ENCODE peak calls at places on chromosomes 16 and 17, in ten cellular contexts. S is activated naive CD8-positive, alpha-beta T cell treated with anti-CD3 and anti-CD28 coated beads, Interleukin-2, amount 50 U/mL, for 24 hours; Q is Right ventricle myocardium superior; M is NCI-H345; P is retinal pigment epithelial cell; V is NCI-H2107; T is HCT116; R is colonic mucosa; J is hepatic stellate cell; O is uterus. W is an unnamed sample.

GRCh38 chr17:74408262-74408661 is 23.6 kb upstream of the GPRC5C start:
- DNase-seq in S (no peak), Q (peak), M (no peak), P (no peak), V (no peak), T (no peak), R (no peak), J (no peak), O (no peak), W (no peak)

GRCh38 chr17:73976676-73977521 is 226.6 kb upstream of the RPL38 start:
- DNase-seq in S (no peak), Q (no peak), M (peak), P (no peak), V (peak), T (no peak), R (no peak), J (no peak), O (no peak), W (peak)

GRCh38 chr16:53518550-53519416 is 15.8 kb upstream of the AKTIP start:
- DNase-seq in S (peak), Q (no peak), M (no peak), P (no peak), V (no peak), T (no peak), R (peak), J (no peak), O (peak), W (no peak)

GRCh38 chr16:66416981-66417700 is 10.0 kb upstream of the BEAN1 start:
- DNase-seq in S (no peak), Q (no peak), M (no peak), P (no peak), V (no peak), T (no peak), R (peak), J (no peak), O (no peak), W (no peak)

GRCh38 chr17:78559749-78560368 is 17.3 kb downstream of the DNAH17 start:
- DNase-seq in S (no peak), Q (no peak), M (no peak), P (no peak), V (no peak), T (peak), R (no peak), J (no peak), O (no peak), W (peak)

GRCh38 chr17:83053021-83053778 is 26.2 kb upstream of the METRNL start:
- DNase-seq in S (no peak), Q (no peak), M (no peak), P (peak), V (no peak), T (no peak), R (peak), J (no peak), O (peak), W (no peak)

GRCh38 chr17:59141860-59142259 is 13.1 kb downstream of the SKA2 start:
- DNase-seq in S (no peak), Q (no peak), M (no peak), P (no peak), V (no peak), T (no peak), R (no peak), J (no peak), O (no peak), W (no peak)

GRCh38 chr17:41836550-41837196 is 641 bp upstream of the NT5C3B start:
- DNase-seq in S (no peak), Q (no peak), M (no peak), P (no peak), V (no peak), T (no peak), R (no peak), J (no peak), O (no peak), W (no peak)

GRCh38 chr16:81931927-81932326 is 79.3 kb downstream of the SDR42E1 start:
- DNase-seq in S (no peak), Q (no peak), M (no peak), P (no peak), V (no peak), T (no peak), R (no peak), J (no peak), O (no peak), W (no peak)

GRCh38 chr17:37239690-37240344 is 136.0 kb upstream of the C17orf78 start:
- DNase-seq in S (no peak), Q (no peak), M (peak), P (no peak), V (no peak), T (peak), R (no peak), J (peak), O (no peak), W (peak)

GRCh38 chr17:72121164-72122001 is 563 bp downstream of the SOX9 start:
- DNase-seq in S (no peak), Q (peak), M (peak), P (no peak), V (no peak), T (no peak), R (peak), J (peak), O (no peak), W (peak)

GRCh38 chr17:27633312-27634025 is 2.5 kb downstream of the LGALS9 start:
- DNase-seq in S (no peak), Q (no peak), M (no peak), P (no peak), V (no peak), T (no peak), R (peak), J (no peak), O (peak), W (no peak)

GRCh38 chr16:85673529-85674417 is 15.0 kb downstream of the GINS2 start:
- DNase-seq in S (no peak), Q (peak), M (peak), P (no peak), V (no peak), T (no peak), R (no peak), J (peak), O (no peak), W (peak)

GRCh38 chr17:44786551-44787081 is 27.8 kb downstream of the ADAM11 start:
- DNase-seq in S (no peak), Q (peak), M (no peak), P (no peak), V (no peak), T (no peak), R (peak), J (no peak), O (no peak), W (no peak)

GRCh38 chr16:19084139-19084538 is 16.7 kb downstream of the COQ7 start:
- DNase-seq in S (no peak), Q (no peak), M (no peak), P (no peak), V (no peak), T (no peak), R (no peak), J (no peak), O (no peak), W (no peak)

GRCh38 chr17:44200478-44201155 is 933 bp upstream of the ATXN7L3 start:
- DNase-seq in S (no peak), Q (no peak), M (no peak), P (no peak), V (no peak), T (no peak), R (no peak), J (no peak), O (no peak), W (no peak)

GRCh38 chr16:53545433-53545832 is 42.4 kb upstream of the AKTIP start:
- DNase-seq in S (no peak), Q (no peak), M (no peak), P (no peak), V (no peak), T (no peak), R (no peak), J (no peak), O (no peak), W (no peak)

GRCh38 chr16:77905356-77905920 is 116.9 kb upstream of the CLEC3A start:
- DNase-seq in S (no peak), Q (no peak), M (peak), P (no peak), V (no peak), T (no peak), R (no peak), J (no peak), O (no peak), W (peak)

GRCh38 chr17:74773871-74774286 is 2.3 kb downstream of the NAT9 start:
- DNase-seq in S (no peak), Q (no peak), M (no peak), P (no peak), V (no peak), T (no peak), R (no peak), J (peak), O (no peak), W (no peak)

GRCh38 chr17:81417049-81417878 is 22.0 kb downstream of the BAHCC1 start:
- DNase-seq in S (no peak), Q (no peak), M (no peak), P (no peak), V (no peak), T (no peak), R (peak), J (peak), O (peak), W (no peak)

GRCh38 chr17:9522074-9522473 is 53.5 kb downstream of the STX8 start:
- DNase-seq in S (no peak), Q (no peak), M (no peak), P (no peak), V (no peak), T (no peak), R (no peak), J (peak), O (peak), W (peak)

GRCh38 chr17:1487939-1488825 is 4.3 kb downstream of the MYO1C start:
- DNase-seq in S (peak), Q (peak), M (no peak), P (peak), V (no peak), T (no peak), R (peak), J (peak), O (peak), W (no peak)

GRCh38 chr17:69344939-69345338 is 18.0 kb upstream of the ABCA5 start:
- DNase-seq in S (no peak), Q (no peak), M (no peak), P (peak), V (no peak), T (no peak), R (no peak), J (no peak), O (no peak), W (no peak)

GRCh38 chr17:48162946-48163506 is 55.5 kb downstream of the SNX11 start:
- DNase-seq in S (no peak), Q (no peak), M (no peak), P (no peak), V (no peak), T (no peak), R (peak), J (no peak), O (no peak), W (no peak)

GRCh38 chr16:2803545-2804195 is 5.4 kb downstream of the PRSS41 start:
- DNase-seq in S (no peak), Q (no peak), M (no peak), P (no peak), V (no peak), T (peak), R (no peak), J (no peak), O (no peak), W (no peak)

GRCh38 chr16:14225457-14225856 is 154.3 kb downstream of the MRTFB start:
- DNase-seq in S (no peak), Q (no peak), M (no peak), P (no peak), V (no peak), T (no peak), R (no peak), J (no peak), O (no peak), W (no peak)

GRCh38 chr17:62062936-62063335 is 2.1 kb downstream of the MED13 start:
- DNase-seq in S (no peak), Q (no peak), M (no peak), P (no peak), V (no peak), T (no peak), R (no peak), J (no peak), O (no peak), W (no peak)

GRCh38 chr16:23836404-23837291 is 865 bp downstream of the PRKCB start:
- DNase-seq in S (peak), Q (peak), M (no peak), P (no peak), V (no peak), T (no peak), R (peak), J (no peak), O (no peak), W (no peak)

GRCh38 chr16:53754938-53755910 is 51.3 kb downstream of the FTO start:
- DNase-seq in S (no peak), Q (no peak), M (peak), P (peak), V (no peak), T (no peak), R (peak), J (no peak), O (peak), W (peak)

GRCh38 chr17:78241277-78242023 is 10.0 kb downstream of the TMEM235 start:
- DNase-seq in S (no peak), Q (no peak), M (no peak), P (no peak), V (no peak), T (peak), R (no peak), J (peak), O (no peak), W (peak)

GRCh38 chr17:77842148-77842905 is 116.2 kb upstream of the TNRC6C start:
- DNase-seq in S (peak), Q (peak), M (peak), P (no peak), V (no peak), T (no peak), R (no peak), J (peak), O (no peak), W (peak)